ENCODE peak calls at places on chromosome 11, in eight cellular contexts. G is fibroblast of mammary gland, S is mammary epithelial cell, B is cardiac fibroblast, F is astrocyte of the spinal cord, X is BE2C, A is adrenal gland, Q is hepatocyte. Z is an unnamed sample.

GRCh38 chr11:126370016-126370415 is 14.5 kb downstream of the ST3GAL4 start:
- DNase-seq in B (peak), G (no peak), A (no peak), F (no peak), S (no peak), X (no peak), Q (no peak), Z (no peak)

GRCh38 chr11:63007920-63008319 is 7.7 kb downstream of the SLC22A8 start:
- DNase-seq in G (no peak), A (no peak), Q (peak), B (no peak), X (no peak), S (no peak), F (no peak), Z (no peak)

GRCh38 chr11:111729441-111729840 is 36.7 kb downstream of the PPP2R1B start:
- DNase-seq in G (no peak), S (no peak), B (no peak), Q (no peak), X (no peak), A (no peak), F (peak), Z (no peak)

GRCh38 chr11:88384678-88385015 is 47.1 kb upstream of the CTSC start:
- DNase-seq in Q (peak), X (no peak), B (peak), F (peak), A (no peak), G (no peak), S (peak), Z (no peak)

GRCh38 chr11:79052539-79052938 is 388.3 kb downstream of the TENM4 start:
- DNase-seq in S (no peak), B (peak), G (no peak), Q (no peak), F (peak), X (peak), A (no peak), Z (no peak)

GRCh38 chr11:95465887-95466286 is 234.9 kb upstream of the SESN3 start:
- DNase-seq in B (no peak), F (no peak), S (no peak), G (no peak), Q (no peak), A (no peak), X (no peak), Z (no peak)

GRCh38 chr11:27615833-27616232 is 84.4 kb downstream of the BDNF start:
- DNase-seq in S (no peak), F (no peak), Q (no peak), G (no peak), X (no peak), B (no peak), A (no peak), Z (no peak)

GRCh38 chr11:102293873-102294601 is 23.2 kb upstream of the BIRC3 start:
- DNase-seq in A (no peak), G (peak), X (no peak), Q (peak), F (peak), S (peak), B (peak), Z (no peak)

GRCh38 chr11:100949443-100949842 is 180.2 kb downstream of the PGR start:
- DNase-seq in G (no peak), Q (no peak), A (no peak), X (no peak), S (no peak), F (no peak), B (no peak), Z (no peak)

GRCh38 chr11:10519630-10520029 is 21.4 kb downstream of the RNF141 start:
- DNase-seq in S (no peak), Q (no peak), X (no peak), G (no peak), F (no peak), A (no peak), B (no peak), Z (no peak)

GRCh38 chr11:17544181-17544622 is at the start of gene USH1C:
- DNase-seq in S (no peak), G (no peak), F (no peak), Q (peak), B (no peak), X (no peak), A (no peak), Z (no peak)

GRCh38 chr11:114928260-114928870 is 250.0 kb downstream of the NXPE2 start:
- DNase-seq in F (no peak), X (no peak), A (no peak), G (no peak), S (no peak), Q (no peak), B (no peak), Z (no peak)

GRCh38 chr11:124535552-124536232 is 7.8 kb downstream of the OR8B12 start:
- DNase-seq in B (peak), X (no peak), G (peak), S (no peak), F (no peak), Q (peak), A (no peak), Z (no peak)

GRCh38 chr11:114316980-114317675 is 20.9 kb downstream of the NNMT start:
- DNase-seq in A (no peak), S (no peak), B (peak), G (peak), F (peak), X (no peak), Q (peak), Z (no peak)

GRCh38 chr11:43962383-43962969 is 20.0 kb downstream of the C11orf96 start:
- DNase-seq in S (no peak), B (peak), Q (peak), F (no peak), A (no peak), G (no peak), X (no peak), Z (no peak)

GRCh38 chr11:65592840-65593517 is 2.6 kb downstream of the KCNK7 start:
- DNase-seq in Q (no peak), X (no peak), G (no peak), S (peak), F (no peak), A (no peak), B (no peak), Z (no peak)
- H3K4me3 ChIP-seq in Q (no peak), X (no peak), G (no peak), S (no peak), F (no peak), A (no peak), B (no peak), Z (no peak)

DNA sequence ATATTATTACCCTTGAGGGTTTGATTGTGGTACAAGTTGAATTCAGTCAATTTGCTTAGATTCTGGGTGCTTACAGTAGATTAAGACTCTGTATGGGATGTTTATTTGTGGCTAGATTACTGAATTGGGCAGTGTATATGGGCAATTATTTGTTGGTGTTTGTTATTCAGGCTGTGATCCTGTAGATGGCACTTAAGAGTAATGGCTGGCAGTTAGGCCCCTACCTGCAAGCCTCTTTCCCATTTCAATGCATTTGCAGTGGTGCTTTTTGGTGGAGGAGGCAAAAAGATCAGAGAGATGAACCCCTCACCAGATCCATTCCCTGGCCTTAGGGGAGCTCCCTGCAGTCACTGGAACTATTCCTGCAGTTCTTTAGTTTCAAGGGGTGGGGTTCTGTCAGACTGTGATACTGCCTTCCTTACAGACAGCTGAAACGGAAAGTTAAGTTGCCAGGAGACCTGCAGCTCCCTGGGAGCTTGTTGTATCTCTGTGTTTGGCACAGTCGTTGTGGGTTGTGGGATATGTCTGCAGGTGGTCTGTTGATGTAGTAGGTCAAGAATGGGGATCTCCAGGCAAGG is 199.5 kb downstream of the AASDHPPT start:
- DNase-seq in S (no peak), F (peak), B (peak), X (no peak), A (no peak), Q (no peak), G (peak), Z (no peak)
- TF ChIP-seq CTCF in S (peak), F (peak), B (peak), X (no peak), A (no peak), Q (peak), G (peak), Z (peak)

DNA sequence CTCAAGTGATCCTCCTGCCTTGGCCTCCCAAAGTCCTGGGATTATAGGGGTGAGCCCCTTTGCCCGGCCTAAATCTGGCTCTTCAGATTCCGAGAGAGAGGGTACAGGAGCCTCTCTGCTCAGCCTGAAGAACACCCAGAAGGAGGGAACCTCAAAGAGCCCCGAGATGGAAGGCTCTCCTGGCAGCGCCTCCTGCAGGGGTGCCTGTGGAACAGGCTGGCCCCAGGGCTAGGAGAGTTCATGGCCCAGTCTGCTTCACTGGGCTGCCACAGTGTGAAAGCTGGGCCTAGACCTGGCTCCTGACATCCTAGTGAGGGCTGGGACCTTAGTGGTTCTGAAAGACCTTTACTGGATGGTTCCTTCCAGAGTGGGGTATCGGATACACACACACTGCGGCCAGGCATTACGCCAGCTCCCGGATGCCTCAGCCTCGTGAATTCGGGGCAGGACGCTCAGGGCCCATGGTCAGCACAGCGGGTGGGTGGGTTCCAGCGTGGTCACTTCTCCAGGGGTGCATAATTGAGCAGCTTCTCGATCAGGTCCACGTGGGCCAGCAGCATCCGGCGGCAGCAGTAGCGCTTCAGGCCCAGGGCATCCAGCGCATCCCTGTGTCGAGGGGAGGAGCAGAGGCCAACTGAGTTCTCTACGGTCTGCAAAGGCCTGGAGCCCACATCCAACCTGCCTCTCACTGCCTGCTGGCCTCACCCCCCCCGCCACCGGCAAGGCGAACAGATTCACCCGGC is 2.3 kb downstream of the POLR2L start:
- DNase-seq in F (no peak), X (no peak), Q (no peak), S (no peak), A (no peak), B (no peak), G (no peak), Z (no peak)
- H3K4me3 ChIP-seq in F (no peak), X (no peak), Q (no peak), S (peak), A (no peak), B (peak), G (peak), Z (no peak)

GRCh38 chr11:889686-890475 is 20.7 kb downstream of the CHID1 start:
- DNase-seq in S (no peak), G (no peak), X (no peak), B (no peak), Q (no peak), F (no peak), A (no peak), Z (no peak)

GRCh38 chr11:893008-893654 is 17.5 kb downstream of the CHID1 start:
- DNase-seq in Q (no peak), S (no peak), G (no peak), A (no peak), X (no peak), B (no peak), F (no peak), Z (no peak)

GRCh38 chr11:890794-891600 is 19.6 kb downstream of the CHID1 start:
- DNase-seq in X (peak), Q (no peak), F (no peak), G (no peak), A (no peak), S (no peak), B (no peak), Z (no peak)

GRCh38 chr11:894575-895201 is 15.9 kb downstream of the CHID1 start:
- DNase-seq in B (no peak), S (no peak), Q (no peak), F (no peak), A (no peak), G (no peak), X (no peak), Z (no peak)

DNA sequence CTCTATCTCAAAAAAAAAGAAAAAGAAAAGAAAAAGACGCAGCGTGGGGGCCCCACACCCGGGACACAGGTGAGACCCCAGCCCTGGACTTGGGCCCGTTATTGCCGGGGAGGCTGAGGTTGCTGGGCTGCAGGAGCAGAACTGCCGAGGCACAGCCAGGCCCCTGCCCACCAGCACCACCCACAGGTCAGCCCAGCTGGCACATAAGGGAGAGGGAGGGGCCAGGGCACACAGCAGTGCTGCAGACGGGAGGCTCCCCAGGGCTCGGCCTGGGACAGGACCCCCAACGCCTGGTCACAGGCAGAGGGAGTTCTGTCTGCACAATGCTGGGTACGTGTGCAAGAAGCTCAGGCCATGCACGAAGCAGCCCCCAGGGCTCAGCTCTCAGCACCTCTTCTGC is 18.5 kb downstream of the CHID1 start:
- DNase-seq in G (no peak), X (peak), A (no peak), Q (no peak), S (no peak), B (no peak), F (no peak), Z (no peak)
- TF ChIP-seq CTCF in G (no peak), X (peak), A (no peak), Q (peak), S (peak), B (no peak), F (peak), Z (peak)

GRCh38 chr11:64723117-64723906 is at the start of gene NRXN2:
- DNase-seq in X (peak), A (peak), S (peak), F (peak), B (peak), G (peak), Q (peak), Z (peak)
- H3K4me3 ChIP-seq in X (peak), A (no peak), S (peak), F (peak), B (peak), G (peak), Q (peak), Z (peak)

GRCh38 chr11:3195251-3196160 is 23.1 kb downstream of the MRGPRG start:
- DNase-seq in F (no peak), S (no peak), G (peak), X (peak), A (no peak), Q (no peak), B (peak), Z (no peak)
- TF ChIP-seq CTCF in F (peak), S (peak), G (peak), X (peak), A (no peak), Q (peak), B (peak), Z (peak)

GRCh38 chr11:19953909-19954308 is 206.4 kb downstream of the DBX1 start:
- DNase-seq in A (no peak), G (peak), Q (peak), B (peak), X (no peak), S (peak), F (peak), Z (peak)
- H3K4me3 ChIP-seq in A (no peak), G (no peak), Q (no peak), B (no peak), X (no peak), S (no peak), F (no peak), Z (no peak)

DNA sequence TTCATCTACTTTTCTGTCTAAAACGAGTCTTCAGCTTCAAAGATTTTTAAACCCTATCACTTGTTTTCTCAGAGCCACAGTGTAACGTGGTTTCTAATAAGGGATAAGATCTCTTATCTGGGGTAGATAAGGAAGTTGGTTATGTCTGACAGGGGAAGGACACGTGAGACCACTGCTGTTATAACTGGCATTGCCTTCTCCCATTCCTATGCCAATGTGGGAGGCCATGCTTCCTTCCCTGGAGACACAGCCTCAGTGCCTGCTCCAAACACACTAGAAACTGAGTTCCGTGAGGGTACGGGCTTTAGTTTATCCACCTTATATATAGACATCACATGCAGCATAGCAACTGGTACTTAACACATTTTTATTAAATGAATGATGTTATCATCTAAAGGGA is 39.4 kb downstream of the LARGE2 start:
- DNase-seq in X (no peak), G (no peak), S (no peak), F (no peak), B (no peak), A (no peak), Q (no peak), Z (no peak)
- TF ChIP-seq CTCF in X (no peak), G (no peak), S (no peak), F (no peak), B (no peak), A (no peak), Q (no peak), Z (no peak)

GRCh38 chr11:12113294-12113693 is 2.9 kb downstream of the MICAL2 start:
- DNase-seq in G (no peak), Q (no peak), A (no peak), B (peak), S (no peak), F (peak), X (no peak), Z (no peak)

GRCh38 chr11:12116425-12117032 is 6.1 kb downstream of the MICAL2 start:
- DNase-seq in X (no peak), S (no peak), F (no peak), G (no peak), Q (no peak), B (no peak), A (no peak), Z (no peak)

GRCh38 chr11:12112731-12113130 is 2.3 kb downstream of the MICAL2 start:
- DNase-seq in F (no peak), S (no peak), G (no peak), A (no peak), X (no peak), Q (no peak), B (no peak), Z (no peak)

GRCh38 chr11:12112150-12112520 is 1.7 kb downstream of the MICAL2 start:
- DNase-seq in X (no peak), G (no peak), F (no peak), S (peak), Q (no peak), B (no peak), A (no peak), Z (no peak)

GRCh38 chr11:12114487-12115033 is 4.2 kb downstream of the MICAL2 start:
- DNase-seq in F (peak), X (no peak), S (no peak), A (no peak), Q (no peak), B (peak), G (peak), Z (no peak)
- H3K4me3 ChIP-seq in F (no peak), X (no peak), S (no peak), A (no peak), Q (no peak), B (no peak), G (no peak), Z (no peak)

Z was measured in retinal pigment epithelial cell.